ENCODE peak calls at places on chromosomes 16 and 17, in seven cellular contexts. C, U, D, E, L, O and X are unnamed samples.

GRCh38 chr17:77647531-77647930 is 311.0 kb upstream of the TNRC6C start:
- DNase-seq in D (no peak), O (no peak), L (no peak), C (no peak), U (no peak), E (no peak), X (no peak)

GRCh38 chr17:80760501-80760900 is 215.9 kb downstream of the RPTOR start:
- DNase-seq in E (no peak), O (no peak), L (no peak), C (peak), D (peak), U (no peak), X (no peak)

GRCh38 chr17:27264068-27264812 is 29.7 kb upstream of the WSB1 start:
- DNase-seq in D (no peak), O (no peak), L (no peak), E (no peak), C (no peak), U (no peak), X (no peak)

GRCh38 chr17:4935650-4936049 is 3.6 kb downstream of the GP1BA start:
- DNase-seq in L (no peak), C (no peak), U (no peak), O (no peak), D (no peak), E (no peak), X (no peak)

GRCh38 chr16:84982434-84982833 is 28.9 kb downstream of the ZDHHC7 start:
- DNase-seq in L (no peak), O (no peak), U (no peak), C (no peak), E (no peak), D (no peak), X (no peak)

GRCh38 chr16:84013787-84014569 is 28.6 kb downstream of the SLC38A8 start:
- DNase-seq in U (peak), L (peak), C (no peak), E (no peak), D (peak), O (peak), X (peak)

GRCh38 chr16:47905771-47906170 is 250.0 kb downstream of the ABCC12 start:
- DNase-seq in D (peak), E (no peak), O (no peak), U (no peak), L (no peak), C (no peak), X (peak)

GRCh38 chr17:45995617-45996270 is 3.3 kb upstream of the STH start:
- DNase-seq in L (no peak), E (no peak), C (no peak), U (no peak), D (no peak), O (no peak), X (no peak)

GRCh38 chr17:81831957-81832607 is 1.0 kb downstream of the MCRIP1 start:
- DNase-seq in C (no peak), L (no peak), D (peak), O (peak), U (peak), E (peak), X (peak)

GRCh38 chr16:1794221-1794871 is 841 bp upstream of the IGFALS start:
- DNase-seq in U (no peak), L (no peak), O (peak), D (no peak), C (no peak), E (no peak), X (no peak)

GRCh38 chr17:44749076-44750020 is 9.4 kb upstream of the ADAM11 start:
- DNase-seq in L (no peak), C (no peak), O (no peak), U (no peak), D (no peak), E (no peak), X (no peak)

GRCh38 chr16:11328172-11329079 is 16.8 kb upstream of the RMI2 start:
- DNase-seq in L (peak), E (no peak), O (peak), C (no peak), U (peak), D (peak), X (peak)

GRCh38 chr16:88639231-88640038 is 1.1 kb downstream of the IL17C start:
- DNase-seq in D (no peak), U (peak), O (no peak), E (no peak), L (no peak), C (no peak), X (no peak)

GRCh38 chr17:5719976-5720375 is 135.7 kb upstream of the NLRP1 start:
- DNase-seq in C (no peak), O (no peak), D (no peak), E (no peak), L (no peak), U (no peak), X (no peak)

GRCh38 chr16:80631581-80631980 is 90.8 kb downstream of the DYNLRB2 start:
- DNase-seq in D (peak), O (no peak), C (no peak), L (no peak), E (no peak), U (no peak), X (no peak)

GRCh38 chr16:65822148-65822547 is 544.3 kb upstream of the CDH5 start:
- DNase-seq in U (no peak), L (no peak), E (no peak), O (no peak), D (no peak), C (no peak), X (no peak)

GRCh38 chr17:58313815-58314705 is 14.5 kb downstream of the TSPOAP1 start:
- DNase-seq in U (no peak), C (no peak), L (no peak), D (no peak), E (no peak), O (no peak), X (no peak)

GRCh38 chr16:87434146-87434667 is 42.1 kb downstream of the MAP1LC3B start:
- DNase-seq in E (peak), C (no peak), D (no peak), O (no peak), L (no peak), U (peak), X (no peak)

GRCh38 chr16:5019775-5020174 is 14.0 kb downstream of the NAGPA start:
- DNase-seq in C (no peak), U (no peak), L (no peak), O (no peak), E (no peak), D (no peak), X (no peak)

GRCh38 chr17:66304304-66305174 is 2.1 kb downstream of the PRKCA start:
- DNase-seq in U (no peak), C (peak), O (peak), L (peak), D (peak), E (no peak), X (peak)

GRCh38 chr17:51120739-51121619 is at the start of gene SPAG9:
- DNase-seq in U (peak), D (peak), C (peak), O (peak), L (peak), E (peak), X (peak)

GRCh38 chr16:3879258-3879886 is 1.1 kb downstream of the CREBBP start:
- DNase-seq in C (no peak), O (peak), L (no peak), D (peak), E (peak), U (peak), X (no peak)

GRCh38 chr16:56872863-56873391 is 7.9 kb downstream of the SLC12A3 start:
- DNase-seq in C (no peak), L (no peak), D (no peak), O (no peak), U (no peak), E (no peak), X (no peak)

GRCh38 chr17:31202968-31203367 is 94.1 kb downstream of the OMG start:
- DNase-seq in D (no peak), O (no peak), L (no peak), C (no peak), U (peak), E (no peak), X (no peak)